ENCODE peak calls at places on chromosomes 5 and 9, in seven cellular contexts. V, U, P, R, X, L and J are unnamed samples.

GRCh38 chr5:143515829-143516228 is 112.3 kb upstream of the NR3C1 start:
- DNase-seq in R (no peak), X (no peak), V (no peak), L (no peak), P (no peak), U (no peak), J (no peak)

GRCh38 chr5:150302301-150303069 is at the start of gene ARSI:
- DNase-seq in V (no peak), U (no peak), P (peak), R (no peak), L (peak), X (no peak), J (no peak)

GRCh38 chr9:107707915-107708441 is 218.4 kb upstream of the KLF4 start:
- DNase-seq in L (no peak), R (no peak), P (no peak), X (no peak), U (peak), V (no peak), J (no peak)

GRCh38 chr9:136855461-136856077 is 3.4 kb downstream of the MAMDC4 start:
- DNase-seq in L (no peak), U (no peak), R (no peak), V (peak), P (no peak), X (no peak), J (no peak)

GRCh38 chr5:36060516-36060885 is 6.2 kb downstream of the UGT3A2 start:
- DNase-seq in R (no peak), P (peak), X (no peak), L (peak), V (no peak), U (peak), J (no peak)

GRCh38 chr9:134492281-134492691 is 149.3 kb upstream of the COL5A1 start:
- DNase-seq in R (no peak), V (no peak), X (no peak), P (no peak), L (no peak), U (peak), J (no peak)

GRCh38 chr5:120463991-120464626 is at the start of gene PRR16:
- DNase-seq in L (peak), V (peak), X (peak), P (peak), R (peak), U (peak), J (peak)

GRCh38 chr9:98607787-98608186 is 100.9 kb downstream of the GABBR2 start:
- DNase-seq in U (peak), X (no peak), L (no peak), V (no peak), R (no peak), P (no peak), J (no peak)

GRCh38 chr9:82722051-82722450 is 340.9 kb downstream of the RASEF start:
- DNase-seq in P (no peak), R (no peak), V (no peak), X (no peak), L (no peak), U (no peak), J (no peak)

GRCh38 chr9:22030101-22030598 is 21.0 kb upstream of the CDKN2B start:
- DNase-seq in L (no peak), V (no peak), X (no peak), R (no peak), U (peak), P (no peak), J (no peak)

GRCh38 chr9:83598487-83598886 is 24.5 kb upstream of the IDNK start:
- DNase-seq in U (peak), R (no peak), V (no peak), L (no peak), X (no peak), P (peak), J (no peak)

GRCh38 chr5:67814569-67815311 is 400.8 kb upstream of the PIK3R1 start:
- DNase-seq in X (no peak), V (no peak), P (no peak), U (no peak), R (no peak), L (no peak), J (no peak)

GRCh38 chr9:123548749-123549545 is 192.9 kb downstream of the CRB2 start:
- DNase-seq in U (no peak), R (no peak), X (no peak), V (no peak), P (no peak), L (no peak), J (no peak)

GRCh38 chr9:34633851-34634550 is 3.6 kb downstream of the SIGMAR1 start:
- DNase-seq in R (peak), U (peak), X (peak), L (peak), P (peak), V (no peak), J (peak)